ENCODE peak calls at places on chromosomes 3 and 15, in ten cellular contexts. Q is AG08395; E is Right ventricle myocardium superior; A is tibial artery; P is fibroblast of the conjunctiva; D is HS-5; V is A673; K is iPS-NIHi11; H is activated naive CD4-positive, alpha-beta T cell; C is AG04449. N is an unnamed sample.

GRCh38 chr15:55695432-55695831 is 47.5 kb downstream of the PRTG start:
- DNase-seq in E (no peak), H (no peak), C (no peak), K (peak; percentile 32), A (no peak), V (no peak), D (no peak), Q (no peak), P (no peak), N (no peak)

GRCh38 chr3:23810342-23811116 is 4.8 kb downstream of the UBE2E1 start:
- DNase-seq in E (peak; percentile 71), Q (peak; percentile 51), D (no peak), A (peak; percentile 34), H (peak; percentile 10), P (no peak), C (no peak), K (peak; percentile 75), V (peak; percentile 59), N (no peak)

GRCh38 chr15:27627623-27628022 is 471.5 kb downstream of the OCA2 start:
- DNase-seq in V (no peak), K (no peak), Q (no peak), E (no peak), H (no peak), A (no peak), P (no peak), C (no peak), D (no peak), N (no peak)

GRCh38 chr3:176167272-176167671 is 1030.0 kb downstream of the TBL1XR1 start:
- DNase-seq in K (peak; percentile 39), C (no peak), P (no peak), H (no peak), D (no peak), A (no peak), E (no peak), V (no peak), Q (no peak), N (peak; percentile 28)

GRCh38 chr3:34019158-34019557 is 220.7 kb downstream of the PDCD6IP start:
- DNase-seq in H (no peak), V (no peak), E (no peak), K (no peak), C (no peak), Q (no peak), D (no peak), P (no peak), A (no peak), N (no peak)

GRCh38 chr3:179981646-179982045 is 55.1 kb downstream of the PEX5L start:
- DNase-seq in D (no peak), V (no peak), P (no peak), K (no peak), Q (no peak), H (no peak), A (no peak), E (no peak), C (no peak), N (no peak)

GRCh38 chr3:186319988-186320387 is 42.0 kb downstream of the DGKG start:
- DNase-seq in A (no peak), H (no peak), V (no peak), D (no peak), Q (no peak), C (no peak), K (no peak), E (no peak), P (no peak), N (no peak)

GRCh38 chr3:197174927-197175326 is 123.5 kb downstream of the DLG1 start:
- DNase-seq in H (no peak), D (no peak), C (no peak), V (peak; percentile 11), P (no peak), E (no peak), K (no peak), Q (no peak), A (no peak), N (no peak)

GRCh38 chr3:150147776-150148175 is 177.1 kb upstream of the PFN2 start:
- DNase-seq in Q (no peak), V (no peak), P (peak; percentile 60), A (no peak), C (no peak), H (no peak), E (no peak), D (peak; percentile 75), K (no peak), N (no peak)

GRCh38 chr3:75906555-75907112 is 121.3 kb upstream of the ZNF717 start:
- DNase-seq in K (peak; percentile 50), E (no peak), P (peak; percentile 60), D (no peak), Q (peak; percentile 3), C (no peak), H (no peak), V (peak; percentile 53), A (peak; percentile 25), N (no peak)

GRCh38 chr15:99614749-99615288 is 49.0 kb downstream of the MEF2A start:
- DNase-seq in Q (peak; percentile 3), A (no peak), P (no peak), K (peak; percentile 5), D (no peak), H (no peak), V (peak; percentile 24), E (no peak), C (no peak), N (no peak)

GRCh38 chr15:73899197-73900128 is 26.1 kb downstream of the TBC1D21 start:
- DNase-seq in A (no peak), D (no peak), P (no peak), C (no peak), K (no peak), H (no peak), Q (peak; percentile 60), V (no peak), E (no peak), N (no peak)

GRCh38 chr15:33104276-33104675 is 90.2 kb downstream of the FMN1 start:
- DNase-seq in H (no peak), K (no peak), P (peak; percentile 12), E (no peak), Q (peak; percentile 53), D (peak; percentile 78), V (no peak), A (no peak), C (peak; percentile 50), N (no peak)

GRCh38 chr3:73558399-73559075 is 66.2 kb downstream of the PDZRN3 start:
- DNase-seq in Q (no peak), E (no peak), H (no peak), P (peak; percentile 76), K (peak; percentile 19), C (no peak), A (no peak), V (no peak), D (no peak), N (no peak)

GRCh38 chr15:78565951-78566774 is 843 bp downstream of the CHRNA5 start:
- DNase-seq in V (peak; percentile 49), Q (peak; percentile 21), K (peak; percentile 26), H (no peak), D (peak; percentile 9), C (no peak), E (no peak), A (no peak), P (no peak), N (peak; percentile 29)

GRCh38 chr15:70127288-70127746 is 29.6 kb upstream of the TLE3 start:
- DNase-seq in H (no peak), C (no peak), P (no peak), V (no peak), A (no peak), K (no peak), D (no peak), Q (no peak), E (peak; percentile 70), N (no peak)

GRCh38 chr15:95176794-95177577 is 945.6 kb downstream of the MCTP2 start:
- DNase-seq in V (peak; percentile 12), K (no peak), A (no peak), P (no peak), D (no peak), E (no peak), H (no peak), C (no peak), Q (no peak), N (no peak)

GRCh38 chr3:107106316-107106715 is 270.9 kb upstream of the CCDC54 start:
- DNase-seq in V (no peak), E (no peak), A (no peak), D (no peak), K (no peak), P (no peak), H (no peak), Q (no peak), C (no peak), N (no peak)

GRCh38 chr3:11582123-11582968 is 61.4 kb downstream of the VGLL4 start:
- DNase-seq in K (peak; percentile 69), E (no peak), H (no peak), A (peak; percentile 78), D (no peak), Q (peak; percentile 87), V (peak; percentile 90), P (peak; percentile 88), C (no peak), N (peak; percentile 71)

GRCh38 chr3:98259707-98260106 is 4.3 kb upstream of the OR5H6 start:
- DNase-seq in P (no peak), V (peak; percentile 24), A (no peak), K (no peak), D (no peak), Q (no peak), E (no peak), H (no peak), C (no peak), N (no peak)

GRCh38 chr3:197460002-197460401 is 95.8 kb downstream of the BDH1 start:
- DNase-seq in D (no peak), K (no peak), P (no peak), A (no peak), C (no peak), H (no peak), V (no peak), Q (no peak), E (no peak), N (no peak)

GRCh38 chr15:22902578-22902977 is 64.1 kb downstream of the NIPA2 start:
- DNase-seq in V (no peak), E (peak; percentile 21), H (no peak), P (no peak), Q (no peak), A (no peak), K (peak; percentile 70), C (no peak), D (no peak), N (no peak)

GRCh38 chr3:63479661-63480035 is 172.8 kb upstream of the SNTN start:
- DNase-seq in C (no peak), K (no peak), H (no peak), D (no peak), P (no peak), A (no peak), E (no peak), Q (no peak), V (no peak), N (no peak)

GRCh38 chr3:71189480-71189879 is 394.0 kb downstream of the FOXP1 start:
- DNase-seq in V (no peak), H (no peak), E (no peak), A (no peak), C (no peak), K (no peak), Q (no peak), P (no peak), D (no peak), N (no peak)

GRCh38 chr3:149600619-149601018 is 57.2 kb downstream of the WWTR1 start:
- DNase-seq in H (no peak), A (no peak), P (no peak), E (no peak), Q (no peak), C (no peak), K (no peak), D (no peak), V (peak; percentile 87), N (no peak)

GRCh38 chr3:23324745-23325144 is 121.6 kb downstream of the UBE2E2 start:
- DNase-seq in Q (peak; percentile 44), A (no peak), P (peak; percentile 1), C (no peak), D (peak; percentile 38), V (peak; percentile 1), E (no peak), K (no peak), H (no peak), N (no peak)

GRCh38 chr3:75192065-75192658 is 472.0 kb upstream of the FRG2C start:
- DNase-seq in K (peak; percentile 51), Q (peak; percentile 59), P (no peak), H (peak; percentile 1), V (peak; percentile 36), D (no peak), C (no peak), A (no peak), E (no peak), N (peak; percentile 7)

GRCh38 chr3:89360155-89360554 is 252.7 kb downstream of the EPHA3 start:
- DNase-seq in C (no peak), D (peak; percentile 42), Q (peak; percentile 32), H (no peak), P (no peak), K (no peak), A (no peak), V (no peak), E (no peak), N (no peak)

N was measured in prostate gland.